ENCODE peak calls at places on chromosomes 13 and 19, in nine cellular contexts. A is left ventricle myocardium inferior, Z is astrocyte of the hippocampus, W is T-cell, H is hypothalamus, P is SW 1271, I is AG08395, J is frontal cortex, R is GM18507. K is an unnamed sample.

GRCh38 chr19:32404939-32405430 is 585 bp upstream of the DPY19L3 start:
- DNase-seq in Z (peak), J (no peak), I (peak), R (peak), A (peak), P (no peak), H (peak), W (no peak), K (peak)

GRCh38 chr13:31909889-31910551 is 121.6 kb upstream of the FRY start:
- DNase-seq in A (no peak), H (no peak), W (peak), I (peak), J (no peak), Z (peak), P (no peak), R (no peak), K (no peak)

GRCh38 chr19:16038196-16038695 is 38.0 kb upstream of the TPM4 start:
- DNase-seq in P (no peak), R (no peak), A (no peak), I (no peak), W (no peak), J (no peak), Z (no peak), H (no peak), K (no peak)

GRCh38 chr19:482186-483041 is 13.9 kb upstream of the MADCAM1 start:
- DNase-seq in R (no peak), J (no peak), W (no peak), P (no peak), A (no peak), Z (no peak), H (no peak), I (no peak), K (no peak)

GRCh38 chr13:33264620-33264978 is 21.0 kb downstream of the STARD13 start:
- DNase-seq in P (no peak), I (no peak), H (no peak), R (no peak), W (no peak), A (no peak), J (no peak), Z (no peak), K (no peak)

GRCh38 chr13:41916173-41916954 is 44.5 kb downstream of the VWA8 start:
- DNase-seq in A (no peak), J (no peak), W (no peak), Z (peak), P (no peak), I (peak), H (no peak), R (peak), K (no peak)

GRCh38 chr19:42363614-42364346 is 26.3 kb downstream of the CNFN start:
- DNase-seq in J (no peak), H (no peak), R (no peak), A (no peak), I (no peak), P (no peak), Z (no peak), W (no peak), K (no peak)

GRCh38 chr19:30896551-30896950 is 452.7 kb downstream of the TSHZ3 start:
- DNase-seq in R (no peak), A (no peak), J (no peak), H (no peak), W (no peak), I (no peak), Z (no peak), P (no peak), K (no peak)

GRCh38 chr13:43232144-43232840 is 208.9 kb downstream of the DNAJC15 start:
- DNase-seq in Z (no peak), P (no peak), J (no peak), A (no peak), H (no peak), R (no peak), I (peak), W (no peak), K (no peak)

GRCh38 chr13:33230178-33230881 is 55.2 kb downstream of the STARD13 start:
- DNase-seq in P (no peak), I (peak), Z (no peak), A (no peak), W (no peak), H (no peak), R (no peak), J (no peak), K (no peak)

GRCh38 chr13:107678075-107678689 is 537.2 kb downstream of the LIG4 start:
- DNase-seq in W (no peak), J (no peak), Z (no peak), I (no peak), R (no peak), H (no peak), P (no peak), A (no peak), K (no peak)

GRCh38 chr13:22032905-22033304 is 362.0 kb downstream of the FGF9 start:
- DNase-seq in Z (no peak), P (no peak), H (no peak), W (no peak), R (no peak), A (no peak), J (no peak), I (no peak), K (no peak)

GRCh38 chr19:36225219-36225892 is 10.4 kb downstream of the ZNF146 start:
- DNase-seq in H (no peak), A (no peak), P (no peak), I (peak), W (no peak), J (no peak), Z (no peak), R (no peak), K (no peak)

GRCh38 chr13:106533940-106534843 is 1.3 kb downstream of the EFNB2 start:
- DNase-seq in Z (peak), W (no peak), A (peak), R (no peak), J (peak), H (no peak), P (no peak), I (peak), K (peak)

GRCh38 chr13:78701383-78701782 is 42.4 kb upstream of the OBI1 start:
- DNase-seq in R (no peak), Z (no peak), W (no peak), I (no peak), A (no peak), P (no peak), J (no peak), H (no peak), K (no peak)

GRCh38 chr19:32631381-32631780 is 43.6 kb downstream of the ANKRD27 start:
- DNase-seq in Z (no peak), A (no peak), R (no peak), J (no peak), W (no peak), P (no peak), I (no peak), H (no peak), K (no peak)

GRCh38 chr13:113117956-113118327 is 4.7 kb upstream of the F10 start:
- DNase-seq in A (no peak), Z (no peak), W (no peak), R (no peak), P (no peak), H (no peak), J (no peak), I (no peak), K (peak)

GRCh38 chr19:42433503-42434260 is 6.5 kb upstream of the LIPE start:
- DNase-seq in P (no peak), A (peak), R (no peak), H (no peak), W (peak), I (peak), J (no peak), Z (peak), K (no peak)

GRCh38 chr19:4575978-4576933 is 16.8 kb upstream of the SEMA6B start:
- DNase-seq in H (no peak), J (no peak), Z (peak), I (peak), R (peak), A (peak), W (peak), P (no peak), K (peak)

GRCh38 chr13:99269627-99270252 is 11.6 kb upstream of the GPR18 start:
- DNase-seq in A (no peak), W (no peak), Z (peak), R (no peak), P (no peak), J (no peak), I (peak), H (no peak), K (no peak)

GRCh38 chr13:100203696-100204367 is 114.9 kb downstream of the PCCA start:
- DNase-seq in R (no peak), W (no peak), I (peak), Z (peak), J (no peak), P (no peak), A (no peak), H (no peak), K (no peak)

GRCh38 chr19:40528533-40529092 is 48.1 kb upstream of the SHKBP1 start:
- DNase-seq in P (no peak), H (no peak), W (no peak), Z (no peak), J (no peak), I (no peak), R (no peak), A (no peak), K (no peak)

GRCh38 chr19:7926021-7926726 is at the start of gene CTXN1:
- DNase-seq in R (peak), J (peak), P (no peak), I (peak), H (no peak), W (peak), A (peak), Z (peak), K (peak)

GRCh38 chr19:38657633-38658222 is 10.3 kb downstream of the ACTN4 start:
- DNase-seq in H (no peak), Z (peak), R (no peak), I (peak), W (no peak), A (no peak), J (no peak), P (peak), K (no peak)

GRCh38 chr19:45601115-45601514 is 897 bp downstream of the GPR4 start:
- DNase-seq in P (no peak), I (no peak), J (no peak), Z (no peak), W (no peak), A (no peak), H (no peak), R (no peak), K (no peak)

GRCh38 chr19:21483589-21484170 is 21.7 kb upstream of the ZNF429 start:
- DNase-seq in P (no peak), W (peak), J (no peak), I (no peak), Z (no peak), R (no peak), H (no peak), A (peak), K (no peak)

GRCh38 chr19:38433268-38433733 is at the start of gene RYR1:
- DNase-seq in A (peak), Z (peak), H (no peak), P (no peak), R (peak), I (peak), W (peak), J (no peak), K (no peak)

GRCh38 chr13:59103004-59103768 is 1060.5 kb downstream of the DIAPH3 start:
- DNase-seq in H (no peak), R (no peak), J (no peak), A (no peak), P (no peak), Z (peak), I (no peak), W (no peak), K (no peak)

GRCh38 chr19:35077411-35078223 is 36.1 kb downstream of the HPN start:
- DNase-seq in W (no peak), H (no peak), R (no peak), Z (no peak), I (no peak), A (no peak), P (no peak), J (no peak), K (no peak)

GRCh38 chr19:13097331-13098258 is 5.1 kb downstream of the LYL1 start:
- DNase-seq in I (no peak), R (no peak), P (no peak), J (peak), A (no peak), Z (no peak), H (no peak), W (no peak), K (no peak)

GRCh38 chr13:24301434-24301833 is 7.9 kb upstream of the C1QTNF9 start:
- DNase-seq in I (no peak), P (no peak), H (no peak), W (no peak), R (no peak), J (no peak), A (no peak), Z (no peak), K (no peak)

GRCh38 chr19:42078538-42079275 is 2.7 kb downstream of the ZNF574 start:
- DNase-seq in P (no peak), H (no peak), R (no peak), I (no peak), Z (no peak), A (no peak), J (no peak), W (no peak), K (no peak)

GRCh38 chr19:8306235-8307054 is 1.7 kb downstream of the CD320 start:
- DNase-seq in J (no peak), I (no peak), P (no peak), A (no peak), W (no peak), H (no peak), R (no peak), Z (no peak), K (peak)

GRCh38 chr19:4096049-4096892 is 27.7 kb downstream of the MAP2K2 start:
- DNase-seq in A (no peak), I (no peak), J (no peak), W (no peak), R (no peak), P (no peak), Z (no peak), H (no peak), K (peak)

GRCh38 chr13:44309771-44310767 is 63.6 kb upstream of the SERP2 start:
- DNase-seq in I (no peak), Z (peak), W (no peak), A (peak), H (no peak), R (no peak), P (no peak), J (no peak), K (no peak)

GRCh38 chr19:40610396-40611064 is 9.4 kb downstream of the LTBP4 start:
- DNase-seq in A (peak), H (no peak), R (no peak), Z (peak), W (peak), I (peak), J (no peak), P (no peak), K (no peak)

K was measured in osteocyte.